ENCODE peak calls at places on chromosome 11, in four cellular contexts. T, D, A and F are unnamed samples. For H3K4me1, the result is how much of the 10 kb centered on the place peaks cover.

GRCh38 chr11:58394195-58394594 is 12.5 kb downstream of the OR5B3 start:
- DNase-seq in T (no peak), D (no peak), A (no peak), F (no peak)

GRCh38 chr11:46491661-46492331 is 100.2 kb upstream of the CHRM4 start:
- DNase-seq in T (no peak), D (no peak), A (no peak), F (no peak)

GRCh38 chr11:29616611-29617010 is 400.2 kb downstream of the KCNA4 start:
- DNase-seq in T (no peak), D (no peak), A (no peak), F (no peak)

GRCh38 chr11:115170133-115170815 is 333.9 kb downstream of the CADM1 start:
- DNase-seq in T (no peak), D (no peak), A (no peak), F (no peak)

GRCh38 chr11:84969103-84969502 is 658.0 kb downstream of the DLG2 start:
- DNase-seq in T (peak), D (no peak), A (no peak), F (no peak)

GRCh38 chr11:73175551-73176144 is 33.5 kb upstream of the FCHSD2 start:
- DNase-seq in T (no peak), D (no peak), A (no peak), F (no peak)

GRCh38 chr11:910044-910588 is 494 bp downstream of the CHID1 start:
- DNase-seq in T (no peak), D (no peak), A (peak), F (no peak)

GRCh38 chr11:119916568-119916967 is 187.6 kb upstream of the NECTIN1 start:
- DNase-seq in T (no peak), D (no peak), A (no peak), F (no peak)

GRCh38 chr11:71453911-71454304 is 905 bp downstream of the NADSYN1 start:
- DNase-seq in T (no peak), D (no peak), A (no peak), F (no peak)

GRCh38 chr11:71452354-71453020 is 516 bp upstream of the NADSYN1 start:
- DNase-seq in T (peak), D (peak), A (peak), F (peak)

GRCh38 chr11:71456294-71456693 is 3.3 kb downstream of the NADSYN1 start:
- DNase-seq in T (no peak), D (peak), A (no peak), F (no peak)

GRCh38 chr11:71453021-71453910 is at the start of gene NADSYN1:
- DNase-seq in T (peak), D (peak), A (peak), F (peak)

DNA sequence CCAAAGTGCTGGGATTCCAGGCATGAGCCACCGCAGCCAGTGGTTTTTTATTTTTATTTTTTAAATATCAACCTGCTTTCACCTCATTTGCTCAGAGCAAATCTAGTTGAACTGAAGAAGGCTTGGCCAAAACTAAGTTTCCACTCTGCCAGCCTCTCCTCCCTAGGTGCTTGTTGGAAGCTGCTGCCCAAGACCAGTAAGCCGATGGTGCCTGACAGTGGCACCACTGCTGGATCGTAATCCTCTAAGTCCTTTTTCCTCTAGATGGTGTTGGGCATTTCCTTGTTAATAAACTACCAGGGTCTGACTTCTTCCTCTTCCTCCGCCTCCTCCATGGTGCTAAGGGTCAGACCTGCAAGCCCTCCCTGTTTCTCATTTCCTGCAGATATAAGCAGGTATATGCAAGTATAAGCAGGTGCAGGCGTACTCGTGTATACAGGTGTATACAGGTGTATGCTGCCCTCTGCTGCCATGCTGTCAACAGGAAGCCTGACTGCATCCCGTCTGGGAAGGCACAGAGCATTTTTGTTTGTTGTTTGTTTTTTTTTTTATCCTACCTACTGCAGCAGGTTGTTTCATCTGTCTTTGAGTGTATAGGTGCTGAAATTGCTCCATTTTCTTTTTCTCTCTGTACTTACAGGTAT is 1.6 kb downstream of the NADSYN1 start:
- DNase-seq in T (no peak), D (no peak), A (no peak), F (no peak)
- TF ChIP-seq CTCF in T (no peak), D (no peak), A (no peak), F (no peak)

DNA sequence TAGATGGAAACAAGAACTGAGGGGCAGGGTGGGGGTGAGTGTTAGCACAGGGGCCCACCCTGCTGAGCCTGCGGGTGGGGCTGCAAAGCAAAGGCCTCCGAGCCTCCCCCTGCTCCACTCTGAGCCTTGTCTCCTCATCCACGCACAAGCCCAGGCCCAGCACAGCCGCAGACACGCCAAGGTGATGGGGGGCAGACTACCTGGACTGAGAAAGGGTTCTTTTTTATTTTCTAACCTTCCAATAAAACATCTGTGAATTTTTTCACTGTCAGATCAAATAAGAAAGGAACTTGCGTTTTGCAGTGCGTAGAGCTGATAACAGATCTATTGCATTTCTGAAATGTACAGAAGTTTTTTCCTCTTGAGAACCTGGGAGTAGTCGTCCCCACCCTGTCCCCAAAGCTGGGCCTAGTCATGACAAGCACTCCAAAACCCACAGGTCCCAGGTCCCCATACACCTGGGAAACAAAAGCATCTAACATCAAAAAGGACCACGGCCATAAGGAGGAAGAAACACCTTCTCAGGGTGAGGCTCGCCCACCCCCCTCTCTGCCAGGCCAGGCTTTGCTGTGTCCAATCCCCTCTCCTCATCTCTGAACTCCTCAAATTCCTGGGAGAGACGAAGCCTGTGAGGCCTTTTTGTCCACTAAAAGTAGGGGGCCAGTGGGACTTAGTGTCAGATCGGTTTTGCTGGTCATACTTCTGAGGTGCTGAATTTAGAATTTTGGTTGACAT is 22.7 kb upstream of the CD5 start:
- DNase-seq in T (peak), D (no peak), A (no peak), F (no peak)
- H3K4me1 ChIP-seq in T (under half), D (under half), A (under half), F (under half)

DNA sequence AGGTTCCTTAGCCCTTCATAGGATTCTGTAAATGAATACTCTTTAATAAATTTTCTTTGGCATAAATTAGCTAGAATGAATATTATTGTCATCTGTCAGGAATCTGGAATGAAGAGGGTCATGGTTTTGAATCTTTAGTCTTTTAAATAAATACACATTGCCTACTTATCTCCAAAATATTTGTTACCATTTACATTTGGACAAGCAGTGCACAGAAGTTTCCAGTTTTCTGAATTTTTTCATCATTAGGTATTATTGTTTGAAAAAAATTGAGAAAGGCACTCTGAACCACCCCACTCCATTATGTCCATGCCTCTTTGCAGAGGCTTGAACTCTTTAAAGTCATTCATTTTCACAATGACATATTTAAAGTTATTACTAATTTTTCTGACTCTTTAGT is 549.0 kb upstream of the LUZP2 start:
- DNase-seq in T (no peak), D (no peak), A (no peak), F (no peak)
- H3K27ac ChIP-seq in T (no peak), D (no peak), A (no peak), F (no peak)

DNA sequence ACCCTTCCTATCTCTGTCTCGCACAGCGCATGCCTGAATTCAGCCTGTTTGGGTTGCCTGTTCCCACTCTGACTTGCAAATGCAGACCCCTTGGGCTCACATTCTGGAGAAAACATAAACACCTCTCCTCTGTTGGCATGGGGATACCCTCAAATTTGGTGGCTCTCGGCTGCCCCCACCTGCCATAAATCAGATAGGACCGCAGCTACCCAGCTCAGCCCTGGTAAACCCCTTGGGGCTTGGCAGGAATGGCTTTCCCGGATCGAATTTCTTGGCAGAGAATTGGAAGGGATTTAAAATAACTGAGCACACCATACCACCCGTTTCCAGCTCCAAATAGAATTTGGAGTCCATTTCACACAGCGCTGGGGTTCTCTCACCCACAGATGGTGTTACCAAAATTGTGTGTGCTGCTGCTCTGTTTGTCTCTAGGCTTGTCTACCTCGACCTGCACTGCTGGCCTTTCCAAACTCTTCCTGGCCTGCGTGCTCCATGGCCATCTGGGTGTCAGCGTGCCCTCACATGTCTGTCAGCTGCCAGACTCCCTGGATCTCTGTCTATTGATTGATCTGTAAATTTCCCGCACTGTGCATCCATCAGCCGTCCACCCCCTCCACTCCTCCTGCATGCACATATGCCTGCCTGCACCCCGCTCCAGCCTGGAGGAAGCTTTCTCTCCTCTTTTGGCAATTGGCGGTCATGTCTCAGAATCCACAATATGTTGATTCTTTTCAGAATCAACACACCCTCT is 134.0 kb downstream of the NTM start:
- DNase-seq in T (no peak), D (no peak), A (no peak), F (no peak)
- TF ChIP-seq CTCF in T (no peak), D (peak), A (no peak), F (no peak)

GRCh38 chr11:75884321-75884720 is 69.3 kb downstream of the UVRAG start:
- DNase-seq in T (no peak), D (no peak), A (no peak), F (no peak)

GRCh38 chr11:75879737-75880136 is 64.7 kb downstream of the UVRAG start:
- DNase-seq in T (no peak), D (no peak), A (no peak), F (no peak)

GRCh38 chr11:75873417-75874148 is 58.6 kb downstream of the UVRAG start:
- DNase-seq in T (no peak), D (no peak), A (no peak), F (no peak)

GRCh38 chr11:75874942-75875341 is 59.9 kb downstream of the UVRAG start:
- DNase-seq in T (no peak), D (no peak), A (no peak), F (no peak)

DNA sequence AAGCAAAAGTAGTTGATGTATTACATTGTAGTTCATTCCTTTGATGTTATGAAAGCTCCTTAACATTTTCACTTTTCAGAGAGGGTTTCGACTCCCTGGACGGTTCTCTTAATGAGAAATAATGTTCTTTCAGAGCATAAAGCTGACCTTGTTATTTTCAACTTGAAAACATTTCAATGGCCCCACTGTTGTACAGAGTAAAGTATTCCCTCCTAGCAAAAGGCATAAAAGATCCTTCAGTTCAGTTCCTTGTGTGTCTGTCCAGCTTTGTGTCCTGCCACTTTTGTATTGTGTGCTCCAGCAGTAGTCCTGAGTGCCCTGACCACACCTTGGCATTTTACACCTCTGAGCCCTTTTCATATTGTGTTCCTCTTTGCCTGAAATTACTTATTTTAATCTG is 64.0 kb downstream of the UVRAG start:
- DNase-seq in T (no peak), D (no peak), A (no peak), F (no peak)
- H3K4me1 ChIP-seq in T (under half), D (under half), A (under half), F (under half)

DNA sequence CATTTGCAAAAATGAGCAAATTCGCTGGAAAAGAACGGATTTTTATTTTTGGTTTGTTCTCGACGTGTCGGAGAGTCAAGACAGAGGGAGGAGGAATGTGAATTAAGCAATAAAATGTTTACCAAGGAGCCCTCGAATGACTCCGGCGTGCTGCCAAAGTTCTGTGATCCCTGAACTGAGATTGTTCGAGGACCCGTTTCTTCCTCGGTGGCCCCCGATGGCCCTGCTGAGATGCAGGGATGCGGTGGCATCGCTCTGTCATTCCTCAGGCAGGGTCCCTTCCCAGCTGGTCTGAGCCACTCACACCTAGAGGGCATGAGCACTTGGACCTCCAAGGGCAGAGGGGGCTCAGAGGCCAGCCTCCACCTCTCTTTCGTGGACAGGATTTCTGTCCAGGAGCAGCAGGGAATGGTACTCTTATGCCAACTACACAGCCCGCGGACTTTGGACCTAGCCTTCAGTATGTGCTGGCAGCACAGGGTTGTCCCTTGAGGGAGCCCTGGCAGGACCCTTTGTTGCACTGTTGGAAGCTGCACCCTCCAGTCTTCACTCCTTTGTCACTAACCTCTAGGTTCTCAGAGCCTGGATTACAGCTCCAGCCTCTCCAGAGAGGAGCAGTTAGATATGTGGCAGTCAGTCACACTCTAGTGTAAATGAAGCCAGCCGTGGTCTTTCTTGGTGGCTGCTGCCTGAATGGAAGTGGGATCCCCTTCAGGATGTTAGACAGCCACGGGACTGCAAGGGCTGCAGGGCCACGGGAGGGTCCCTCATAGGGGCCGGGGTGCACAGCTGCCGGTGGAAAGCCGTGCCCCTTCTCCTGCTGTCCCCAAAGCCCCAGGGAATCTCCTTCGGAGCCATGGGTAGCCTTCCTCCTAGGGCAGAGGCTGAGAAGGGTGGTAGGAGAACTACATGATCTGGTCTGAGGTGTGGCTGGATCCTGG is 109.4 kb upstream of the ANO1 start:
- DNase-seq in T (no peak), D (peak), A (peak), F (no peak)
- H3K27ac ChIP-seq in T (peak), D (peak), A (no peak), F (peak)